ENCODE peak calls at places on chromosomes 4 and X, in five cellular contexts. U is fibroblast of pulmonary artery, G is Panc1, C is heart right ventricle, R is uterus. J is an unnamed sample.

GRCh38 chr4:181301735-181302380 is 941.3 kb upstream of the TENM3 start:
- DNase-seq in G (peak), R (no peak), U (peak), C (no peak), J (no peak)

GRCh38 chr4:77880784-77881183 is 18.2 kb downstream of the MRPL1 start:
- DNase-seq in G (no peak), U (no peak), R (no peak), C (no peak), J (no peak)

GRCh38 chrX:139203681-139204575 is 326.6 kb upstream of the F9 start:
- DNase-seq in U (no peak), C (no peak), G (no peak), R (no peak), J (no peak)

GRCh38 chr4:7295917-7296660 is 103.8 kb downstream of the SORCS2 start:
- DNase-seq in C (peak), R (peak), U (peak), G (no peak), J (no peak)

GRCh38 chr4:188109157-188109755 is at the start of gene TRIML2:
- DNase-seq in G (no peak), U (no peak), R (no peak), C (no peak), J (no peak)

GRCh38 chrX:119502727-119503483 is 34.7 kb downstream of the SLC25A5 start:
- DNase-seq in C (no peak), G (no peak), R (no peak), U (peak), J (peak)

GRCh38 chr4:94909645-94910044 is 151.9 kb downstream of the BMPR1B start:
- DNase-seq in G (no peak), U (no peak), C (no peak), R (no peak), J (no peak)

GRCh38 chr4:67723949-67724348 is 23.0 kb upstream of the UBA6 start:
- DNase-seq in C (no peak), R (no peak), U (no peak), G (no peak), J (no peak)

GRCh38 chrX:4173743-4174142 is 460.3 kb upstream of the PRKX start:
- DNase-seq in G (no peak), U (no peak), C (no peak), R (no peak), J (no peak)

GRCh38 chr4:2402053-2402452 is 16.4 kb downstream of the ZFYVE28 start:
- DNase-seq in G (no peak), C (peak), R (peak), U (peak), J (peak)

GRCh38 chr4:33134366-33134765 is 2414.2 kb downstream of the PCDH7 start:
- DNase-seq in G (no peak), R (no peak), C (no peak), U (no peak), J (no peak)

GRCh38 chr4:113290666-113291065 is 241.2 kb downstream of the ANK2 start:
- DNase-seq in R (no peak), G (no peak), U (no peak), C (no peak), J (no peak)

GRCh38 chr4:95155759-95156451 is 392.9 kb downstream of the UNC5C start:
- DNase-seq in C (no peak), G (no peak), R (no peak), U (peak), J (no peak)

GRCh38 chr4:114417214-114417613 is 181.4 kb upstream of the UGT8 start:
- DNase-seq in U (no peak), G (no peak), R (no peak), C (no peak), J (no peak)

GRCh38 chr4:155629183-155629825 is 37.3 kb upstream of the GUCY1A1 start:
- DNase-seq in U (peak), G (no peak), R (no peak), C (no peak), J (no peak)

GRCh38 chr4:28621541-28621940 is 1760.9 kb downstream of the STIM2 start:
- DNase-seq in R (no peak), U (no peak), C (no peak), G (no peak), J (no peak)

GRCh38 chrX:101383679-101384078 is 2.3 kb downstream of the BTK start:
- DNase-seq in G (no peak), U (no peak), C (no peak), R (no peak), J (no peak)

GRCh38 chr4:26217961-26218676 is 102.7 kb upstream of the RBPJ start:
- DNase-seq in U (no peak), R (no peak), G (no peak), C (peak), J (no peak)

GRCh38 chr4:2341261-2341841 is 77.1 kb downstream of the ZFYVE28 start:
- DNase-seq in G (no peak), C (no peak), U (no peak), R (no peak), J (peak)

GRCh38 chrX:574830-575229 is 55.8 kb upstream of the SHOX start:
- DNase-seq in U (no peak), G (no peak), C (no peak), R (no peak), J (peak)

GRCh38 chrX:154490414-154491083 is at the start of gene SLC10A3:
- DNase-seq in R (peak), G (peak), C (peak), U (peak), J (peak)

GRCh38 chrX:54358424-54359211 is 772 bp upstream of the WNK3 start:
- DNase-seq in U (peak), G (no peak), C (peak), R (peak), J (peak)

GRCh38 chrX:87516716-87517115 is 886 bp upstream of the KLHL4 start:
- DNase-seq in G (no peak), U (peak), R (no peak), C (no peak), J (no peak)

GRCh38 chr4:75229783-75230570 is 284.2 kb downstream of the RCHY1 start:
- DNase-seq in G (no peak), C (no peak), U (no peak), R (no peak), J (no peak)

GRCh38 chr4:173256825-173257224 is 77.3 kb downstream of the HMGB2 start:
- DNase-seq in R (no peak), C (no peak), G (no peak), U (no peak), J (no peak)

GRCh38 chr4:8645753-8646124 is 53.2 kb downstream of the CPZ start:
- DNase-seq in C (no peak), R (peak), U (no peak), G (no peak), J (no peak)

GRCh38 chrX:319579-320125 is 1.1 kb upstream of the GTPBP6 start:
- DNase-seq in U (no peak), G (no peak), R (peak), C (no peak), J (peak)

GRCh38 chrX:23752740-23753435 is 9.8 kb upstream of the ACOT9 start:
- DNase-seq in U (peak), R (no peak), C (no peak), G (no peak), J (no peak)

GRCh38 chrX:149979126-149979644 is 40.9 kb upstream of the EOLA2 start:
- DNase-seq in G (no peak), R (no peak), C (no peak), U (no peak), J (no peak)

GRCh38 chrX:154505726-154506125 is 10.3 kb downstream of the FAM3A start:
- DNase-seq in R (no peak), U (peak), C (no peak), G (no peak), J (no peak)

GRCh38 chrX:143934542-143934941 is 50.7 kb downstream of the UBE2NL start:
- DNase-seq in R (no peak), U (no peak), C (no peak), G (no peak), J (no peak)

GRCh38 chr4:2248044-2248780 is 6.3 kb upstream of the HAUS3 start:
- DNase-seq in C (no peak), U (no peak), R (no peak), G (no peak), J (peak)

GRCh38 chr4:157713342-157713741 is 459.5 kb downstream of the GASK1B start:
- DNase-seq in G (no peak), R (peak), C (no peak), U (peak), J (no peak)

GRCh38 chr4:94939791-94940530 is 182.2 kb downstream of the BMPR1B start:
- DNase-seq in C (no peak), U (no peak), G (no peak), R (no peak), J (no peak)

GRCh38 chr4:134139188-134139587 is 62.4 kb downstream of the PABPC4L start:
- DNase-seq in R (no peak), C (no peak), G (no peak), U (no peak), J (no peak)

GRCh38 chr4:67437974-67438713 is 107.2 kb downstream of the CENPC start:
- DNase-seq in U (peak), R (no peak), G (no peak), C (no peak), J (no peak)

GRCh38 chr4:181261279-181261678 is 981.9 kb upstream of the TENM3 start:
- DNase-seq in G (no peak), C (no peak), R (no peak), U (no peak), J (no peak)

GRCh38 chr4:150582101-150582565 is at the start of gene MAB21L2:
- DNase-seq in C (no peak), U (peak), G (no peak), R (no peak), J (no peak)
- H3K4me3 ChIP-seq in C (peak), U (peak), G (peak), R (peak), J (no peak)

DNA sequence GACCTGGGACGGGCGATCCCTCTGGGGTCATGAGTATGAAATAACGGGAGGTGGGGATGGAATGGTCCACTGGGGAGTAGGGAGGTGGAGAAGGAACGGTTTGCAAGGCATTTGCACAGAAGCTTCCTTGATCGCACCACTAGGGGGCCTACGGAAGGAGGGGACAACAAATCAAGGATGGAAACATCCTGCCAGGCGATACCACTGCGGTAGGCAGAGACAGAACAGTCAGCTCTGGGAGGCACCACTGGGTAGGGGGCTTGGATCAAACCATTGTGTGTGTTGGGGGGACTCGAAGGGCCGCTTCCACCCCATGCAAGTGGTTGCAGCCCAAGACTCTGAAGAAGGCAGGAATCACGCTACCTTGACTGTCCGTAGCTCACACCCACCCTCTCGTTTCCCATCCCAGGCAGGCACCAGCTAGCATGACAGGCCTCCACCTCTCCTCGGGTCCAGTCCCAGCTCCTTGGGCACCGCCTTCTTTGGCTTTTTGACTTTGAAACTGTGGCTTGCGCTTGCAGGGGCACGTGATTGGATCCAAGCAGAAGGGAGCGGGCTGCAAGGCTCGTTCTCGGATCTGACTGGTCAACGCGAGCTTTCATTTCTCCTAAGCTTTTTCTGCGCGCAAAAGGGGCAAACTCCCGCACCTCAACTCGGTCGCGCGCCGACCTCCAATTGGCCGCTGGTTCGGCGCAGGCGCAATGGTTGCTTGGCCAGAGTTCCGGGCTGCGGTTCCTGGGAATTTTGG is 28.4 kb downstream of the GAGE1 start:
- DNase-seq in R (no peak), U (no peak), C (peak), G (no peak), J (no peak)
- H3K4me3 ChIP-seq in R (no peak), U (no peak), C (no peak), G (no peak), J (no peak)

DNA sequence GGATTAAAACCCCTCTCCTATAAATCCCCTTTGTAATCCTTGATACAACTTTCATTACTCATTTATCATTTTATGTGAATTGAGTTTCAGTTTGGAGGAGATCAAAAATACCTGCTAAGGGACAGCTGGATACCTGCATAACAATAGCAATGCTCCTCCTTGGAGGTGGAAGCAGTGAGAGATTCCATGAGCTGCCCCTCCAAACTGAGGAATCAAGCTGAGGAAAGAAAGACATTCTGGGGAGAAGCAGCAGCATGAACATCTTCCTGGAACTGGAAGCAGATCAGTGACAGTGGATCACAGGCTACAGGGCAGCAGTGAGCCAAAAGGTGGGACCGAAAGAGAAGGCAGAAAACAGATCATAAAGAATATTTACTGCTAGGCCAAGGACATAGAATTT is 199.8 kb upstream of the CNKSR2 start:
- DNase-seq in U (no peak), C (no peak), R (no peak), G (no peak), J (no peak)
- H3K4me3 ChIP-seq in U (no peak), C (no peak), R (no peak), G (no peak), J (no peak)

GRCh38 chr4:87918314-87919058 is 57.0 kb upstream of the SPP1 start:
- DNase-seq in R (no peak), G (no peak), U (no peak), C (no peak), J (no peak)
- H3K4me3 ChIP-seq in R (no peak), G (no peak), U (no peak), C (no peak), J (no peak)

DNA sequence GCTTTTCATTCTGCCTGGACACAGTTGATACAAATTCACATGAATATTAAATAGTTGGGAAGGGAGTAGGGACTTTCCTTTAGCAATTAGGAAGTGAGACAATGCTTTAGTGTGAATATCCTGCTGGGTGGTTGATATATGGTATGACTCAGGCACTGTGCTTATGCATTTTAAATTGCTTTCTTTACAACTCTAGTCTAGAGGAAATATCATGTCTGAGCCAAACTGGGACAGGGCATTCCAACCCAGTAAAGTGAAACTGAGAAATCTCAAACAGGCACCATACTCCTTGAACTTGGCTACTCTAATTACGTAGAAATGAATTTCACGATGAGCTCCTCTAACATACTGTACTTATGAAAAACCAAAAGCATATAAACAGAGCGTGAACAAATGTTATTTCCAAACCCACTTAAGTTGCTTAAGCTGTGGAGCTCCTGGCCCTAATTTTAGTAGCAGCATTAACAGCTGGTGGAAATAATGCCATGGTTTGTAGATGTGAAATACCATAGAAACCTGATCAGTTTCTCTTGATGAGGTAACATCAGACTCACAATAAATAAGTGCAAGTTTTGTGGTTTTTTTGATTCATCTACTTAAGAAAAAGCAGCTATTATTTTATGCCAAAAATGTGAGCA is 242.9 kb upstream of the GK2 start:
- DNase-seq in R (no peak), G (no peak), C (no peak), U (peak), J (no peak)
- H3K4me3 ChIP-seq in R (no peak), G (no peak), C (no peak), U (no peak), J (no peak)

GRCh38 chr4:142405021-142405991 is 440.8 kb downstream of the INPP4B start:
- DNase-seq in R (peak), U (peak), G (no peak), C (peak), J (peak)
- H3K4me3 ChIP-seq in R (peak), U (peak), G (peak), C (peak), J (peak)

DNA sequence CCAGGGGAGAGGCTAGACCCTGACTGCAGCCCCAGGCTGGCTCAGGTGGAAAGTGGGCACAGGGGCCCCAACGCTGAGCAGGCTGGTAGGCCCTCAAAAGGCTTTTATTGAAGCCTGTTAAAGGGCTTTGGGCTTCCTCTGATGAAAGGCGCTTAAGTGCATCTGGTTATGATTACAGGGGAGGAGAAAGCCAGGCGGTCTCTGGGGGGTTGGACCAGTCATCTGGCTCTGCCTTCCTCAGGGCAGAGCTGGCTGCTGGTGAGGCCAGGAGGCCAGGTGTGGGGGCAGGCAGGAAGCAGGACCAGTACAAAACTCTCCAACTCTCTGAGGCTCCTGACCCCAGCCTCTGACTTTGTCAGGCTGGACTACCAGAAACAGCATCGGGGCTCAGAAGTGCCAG is 68.8 kb upstream of the BCOR start:
- DNase-seq in C (no peak), U (no peak), R (peak), G (no peak), J (no peak)
- H3K4me3 ChIP-seq in C (peak), U (no peak), R (no peak), G (no peak), J (no peak)

DNA sequence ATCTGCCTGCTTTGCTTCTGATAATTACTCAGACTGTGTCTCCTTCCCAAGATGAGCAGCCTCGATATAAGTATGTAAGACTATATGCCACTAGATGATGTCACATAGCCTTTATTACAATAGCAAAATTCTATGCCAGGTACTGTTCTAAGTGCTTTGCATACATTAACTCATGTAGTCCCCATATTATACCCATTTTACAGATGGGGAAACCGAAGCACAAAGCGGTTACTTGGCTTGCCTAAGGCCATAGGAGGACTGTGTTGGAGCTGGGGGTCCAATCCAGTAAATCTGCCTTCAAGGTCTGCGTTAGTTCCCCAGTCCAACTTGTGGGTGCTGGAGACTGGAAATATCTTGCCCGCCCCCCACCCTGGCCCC is 826 bp upstream of the SCML1 start:
- DNase-seq in G (no peak), U (no peak), C (no peak), R (no peak), J (no peak)
- H3K4me3 ChIP-seq in G (peak), U (peak), C (peak), R (peak), J (peak)

J was measured in aorta.